ENCODE peak calls at places on chromosomes 5 and 9, in nine cellular contexts. W is mammary epithelial cell, E is pancreas, Y is HFFc6, Q is endothelial cell, F is glutamatergic neuron, R is Calu3, V is tibial nerve, J is A549. S is an unnamed sample.
A peak's percentile ranks its signal among the peaks of the same experiment; 100 is the strongest.

GRCh38 chr5:9545301-9545958 is 445 bp downstream of the SEMA5A start:
- DNase-seq in V (peak; percentile 19), R (no peak), F (peak; percentile 26), E (peak; percentile 35), J (no peak), Y (no peak), Q (peak; percentile 27), W (peak; percentile 20), S (no peak)

GRCh38 chr9:4306066-4306787 is 6.4 kb upstream of the GLIS3 start:
- DNase-seq in R (peak; percentile 28), V (no peak), W (peak; percentile 42), F (no peak), Q (no peak), J (no peak), Y (peak; percentile 36), E (no peak), S (no peak)

GRCh38 chr5:60410427-60410826 is 289.5 kb downstream of the DEPDC1B start:
- DNase-seq in R (no peak), Q (no peak), F (no peak), W (peak; percentile 44), E (no peak), J (no peak), Y (no peak), V (no peak), S (no peak)

GRCh38 chr9:128088253-128088945 is 20.4 kb downstream of the SLC25A25 start:
- DNase-seq in Y (no peak), F (no peak), V (no peak), E (no peak), Q (no peak), R (no peak), W (no peak), J (no peak), S (no peak)

GRCh38 chr9:125997510-125997823 is 250.3 kb downstream of the PBX3 start:
- DNase-seq in F (no peak), W (no peak), Q (no peak), Y (no peak), E (no peak), J (no peak), V (no peak), R (no peak), S (no peak)

GRCh38 chr5:137507150-137507549 is 8.0 kb upstream of the SPOCK1 start:
- DNase-seq in F (no peak), V (no peak), Q (no peak), W (no peak), J (no peak), R (no peak), E (no peak), Y (no peak), S (no peak)

GRCh38 chr9:131095666-131096489 is 453 bp upstream of the AIF1L start:
- DNase-seq in E (no peak), Q (peak; percentile 65), Y (no peak), V (no peak), F (peak; percentile 86), R (peak; percentile 46), J (peak; percentile 44), W (no peak), S (no peak)

GRCh38 chr9:127215266-127216209 is 49.0 kb upstream of the GARNL3 start:
- DNase-seq in Y (no peak), V (no peak), Q (no peak), W (no peak), J (no peak), F (no peak), E (no peak), R (no peak), S (no peak)

GRCh38 chr5:137218896-137219295 is 280.2 kb downstream of the SPOCK1 start:
- DNase-seq in W (peak; percentile 48), R (peak; percentile 34), J (no peak), V (no peak), Y (no peak), F (no peak), E (no peak), Q (no peak), S (no peak)

GRCh38 chr5:95924720-95925119 is 36.9 kb downstream of the ELL2 start:
- DNase-seq in W (peak; percentile 72), Y (no peak), Q (no peak), R (no peak), E (peak; percentile 35), F (no peak), V (no peak), J (peak; percentile 25), S (no peak)

GRCh38 chr5:74040065-74040551 is 414.1 kb downstream of the ARHGEF28 start:
- DNase-seq in E (no peak), W (peak; percentile 65), V (no peak), R (no peak), F (peak; percentile 38), Q (no peak), Y (peak; percentile 77), J (peak; percentile 17), S (no peak)

GRCh38 chr5:157172408-157172807 is 6.3 kb upstream of the GARIN3 start:
- DNase-seq in J (no peak), E (no peak), V (no peak), Q (no peak), R (no peak), W (peak; percentile 17), Y (no peak), F (no peak), S (peak; percentile 27)

GRCh38 chr5:82107277-82107676 is 135.5 kb downstream of the ATG10 start:
- DNase-seq in W (no peak), E (no peak), J (peak; percentile 40), F (no peak), V (no peak), R (peak; percentile 11), Y (peak; percentile 27), Q (no peak), S (no peak)

GRCh38 chr9:134325096-134325812 is 1.0 kb upstream of the RXRA start:
- DNase-seq in F (peak; percentile 25), W (peak; percentile 74), Y (peak; percentile 57), J (peak; percentile 39), V (no peak), Q (no peak), R (peak; percentile 37), E (peak; percentile 55), S (peak; percentile 35)

GRCh38 chr5:72844218-72844603 is 27.8 kb downstream of the TNPO1 start:
- DNase-seq in F (no peak), R (no peak), Y (no peak), V (no peak), Q (no peak), E (no peak), J (peak; percentile 64), W (no peak), S (no peak)

GRCh38 chr9:114434878-114435311 is 47.1 kb upstream of the AKNA start:
- DNase-seq in F (no peak), Q (peak; percentile 34), Y (no peak), E (no peak), J (peak; percentile 47), V (no peak), R (peak; percentile 34), W (peak; percentile 41), S (no peak)

GRCh38 chr9:77750981-77751340 is 102.8 kb upstream of the GNA14 start:
- DNase-seq in Y (no peak), J (no peak), R (no peak), Q (no peak), W (no peak), E (no peak), F (no peak), V (no peak), S (no peak)

GRCh38 chr5:50665091-50665490 is 1.3 kb upstream of the PARP8 start:
- DNase-seq in Y (no peak), V (no peak), W (no peak), F (no peak), E (no peak), R (no peak), Q (no peak), J (no peak), S (no peak)

GRCh38 chr9:75640250-75640649 is 250.2 kb upstream of the PCSK5 start:
- DNase-seq in J (no peak), W (no peak), V (no peak), Q (no peak), R (no peak), F (no peak), Y (no peak), E (no peak), S (no peak)
- TF ChIP-seq CTCF in J (no peak), W (no peak), V (no peak), Q (no peak), R (no peak), F (no peak), Y (no peak), E (no peak), S (no peak)

GRCh38 chr5:132371603-132371994 is 2.1 kb downstream of the SLC22A5 start:
- DNase-seq in F (no peak), W (no peak), V (no peak), R (peak; percentile 30), Q (no peak), E (no peak), Y (no peak), J (no peak), S (no peak)

GRCh38 chr5:132372542-132372941 is 3.0 kb downstream of the SLC22A5 start:
- DNase-seq in F (no peak), Y (no peak), W (no peak), Q (no peak), J (no peak), V (no peak), R (no peak), E (no peak), S (no peak)

GRCh38 chr5:132369471-132370240 is at the start of gene SLC22A5:
- DNase-seq in E (peak; percentile 83), Q (peak; percentile 59), Y (peak; percentile 28), F (peak; percentile 75), J (peak; percentile 84), R (peak; percentile 90), V (peak; percentile 46), W (peak; percentile 78), S (peak; percentile 59)

GRCh38 chr5:132370241-132370820 is 821 bp downstream of the SLC22A5 start:
- DNase-seq in V (no peak), Q (no peak), W (no peak), J (no peak), F (no peak), E (peak; percentile 37), Y (no peak), R (no peak), S (no peak)

DNA sequence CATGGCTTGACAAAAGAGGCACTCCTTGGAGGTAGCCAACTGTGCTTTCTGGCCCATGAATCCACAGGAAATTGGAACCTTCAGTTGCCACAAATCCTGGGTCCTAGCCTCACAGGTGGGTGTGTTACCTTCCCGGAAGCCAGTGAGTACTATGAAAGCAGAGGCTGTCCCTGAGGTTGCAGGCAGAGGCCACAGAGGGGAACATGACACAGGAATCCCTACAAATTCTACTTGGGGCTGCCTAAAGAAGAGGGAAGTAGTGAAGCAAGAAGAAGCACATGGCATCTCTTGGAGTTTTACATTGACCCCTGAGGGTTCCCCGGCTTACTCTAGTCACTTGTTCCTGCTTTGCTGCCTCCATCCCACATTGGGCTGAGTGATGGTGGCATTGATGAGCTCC is 2.6 kb downstream of the SLC22A5 start:
- DNase-seq in E (no peak), F (no peak), Y (no peak), J (no peak), V (no peak), Q (no peak), W (no peak), R (no peak), S (no peak)
- TF ChIP-seq CTCF in E (no peak), F (no peak), Y (no peak), J (no peak), V (no peak), Q (no peak), W (no peak), R (no peak), S (no peak)

GRCh38 chr5:139118804-139119203 is 79.4 kb downstream of the SIL1 start:
- DNase-seq in W (no peak), Q (no peak), J (no peak), R (no peak), V (no peak), Y (no peak), F (no peak), E (no peak), S (no peak)
- TF ChIP-seq CTCF in W (no peak), Q (no peak), J (no peak), R (no peak), V (no peak), Y (no peak), F (no peak), E (no peak), S (no peak)

GRCh38 chr5:65076251-65076869 is 307.6 kb downstream of the CWC27 start:
- DNase-seq in F (no peak), W (peak; percentile 52), R (peak; percentile 52), E (peak; percentile 37), Q (peak; percentile 16), V (no peak), Y (peak; percentile 38), J (peak; percentile 52), S (no peak)
- TF ChIP-seq CTCF in F (peak; percentile 28), W (peak; percentile 39), R (peak; percentile 26), E (no peak), Q (peak; percentile 48), V (no peak), Y (peak; percentile 60), J (peak; percentile 17), S (peak; percentile 18)

S was measured in natural killer cell.